ENCODE peak calls at places on chromosomes 12 and 14, in ten cellular contexts. F is A549, O is astrocyte of the cerebellum, Z is fibroblast of mammary gland, V is heart right ventricle, P is hepatocyte, J is psoas muscle, R is left ventricle myocardium inferior, A is PC-3, L is colonic mucosa. G is an unnamed sample.
A peak's percentile ranks its signal among the peaks of the same experiment; 100 is the strongest.

GRCh38 chr14:25122188-25122587 is 72.2 kb upstream of the STXBP6 start:
- DNase-seq in F (no peak), O (no peak), Z (peak; percentile 71), V (no peak), P (no peak), J (no peak), R (no peak), A (no peak), L (no peak), G (no peak)

GRCh38 chr12:71092290-71092689 is 65.5 kb downstream of the TSPAN8 start:
- DNase-seq in F (no peak), O (no peak), Z (peak; percentile 32), V (no peak), P (no peak), J (no peak), R (no peak), A (peak; percentile 41), L (no peak), G (no peak)

GRCh38 chr12:100591979-100592378 is 18.5 kb downstream of the GAS2L3 start:
- DNase-seq in F (no peak), O (no peak), Z (no peak), V (no peak), P (no peak), J (no peak), R (no peak), A (no peak), L (no peak), G (no peak)

GRCh38 chr14:101470266-101470665 is 91.0 kb upstream of the DIO3 start:
- DNase-seq in F (no peak), O (no peak), Z (no peak), V (no peak), P (no peak), J (no peak), R (no peak), A (no peak), L (no peak), G (no peak)

GRCh38 chr14:56284641-56285040 is 166.4 kb downstream of the PELI2 start:
- DNase-seq in F (no peak), O (no peak), Z (no peak), V (no peak), P (no peak), J (no peak), R (no peak), A (no peak), L (no peak), G (no peak)

GRCh38 chr12:50112456-50113218 is 601 bp downstream of the COX14 start:
- DNase-seq in F (no peak), O (no peak), Z (peak; percentile 45), V (peak; percentile 45), P (peak; percentile 60), J (no peak), R (no peak), A (peak; percentile 32), L (peak; percentile 59), G (no peak)

GRCh38 chr12:109951136-109951535 is 45.0 kb downstream of the GIT2 start:
- DNase-seq in F (no peak), O (peak; percentile 80), Z (peak; percentile 90), V (no peak), P (no peak), J (no peak), R (no peak), A (peak; percentile 82), L (no peak), G (no peak)

GRCh38 chr14:54001189-54001878 is 44.7 kb upstream of the BMP4 start:
- DNase-seq in F (peak; percentile 22), O (no peak), Z (no peak), V (no peak), P (no peak), J (no peak), R (no peak), A (no peak), L (no peak), G (no peak)

GRCh38 chr14:77318006-77318553 is 2.6 kb downstream of the POMT2 start:
- DNase-seq in F (no peak), O (no peak), Z (no peak), V (no peak), P (no peak), J (no peak), R (no peak), A (no peak), L (no peak), G (no peak)

GRCh38 chr14:72777636-72778035 is 116.3 kb downstream of the DPF3 start:
- DNase-seq in F (no peak), O (no peak), Z (no peak), V (no peak), P (no peak), J (no peak), R (no peak), A (no peak), L (peak; percentile 16), G (no peak)

GRCh38 chr12:11856971-11857370 is 207.5 kb downstream of the ETV6 start:
- DNase-seq in F (no peak), O (no peak), Z (no peak), V (no peak), P (no peak), J (no peak), R (no peak), A (no peak), L (no peak), G (no peak)

DNA sequence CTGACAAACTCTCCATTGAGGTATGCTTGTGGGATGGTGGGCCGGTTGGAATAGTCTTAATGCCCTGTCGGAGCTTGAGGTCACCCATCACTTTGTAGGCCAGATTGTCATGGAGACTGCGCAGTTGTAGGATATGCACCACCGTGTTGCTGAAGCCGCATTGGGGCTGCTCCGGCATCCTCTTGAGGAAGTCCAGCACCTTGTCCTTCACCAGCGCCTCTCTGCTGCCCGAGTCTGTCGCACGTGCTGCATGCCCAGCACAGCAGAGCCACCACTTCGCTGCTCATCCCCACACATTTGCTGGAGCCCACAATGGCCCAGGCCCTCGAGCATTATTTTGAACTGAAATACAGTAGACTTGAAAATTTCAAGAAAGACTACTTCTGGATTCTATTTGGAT is 61.8 kb downstream of the FBXO33 start:
- DNase-seq in F (no peak), O (no peak), Z (no peak), V (no peak), P (no peak), J (no peak), R (no peak), A (no peak), L (no peak), G (no peak)
- H3K4me3 ChIP-seq in F (no peak overlapping the region), O (no peak overlapping the region), Z (no peak overlapping the region), V (no peak overlapping the region), P (no peak overlapping the region), J (no peak overlapping the region), R (no peak overlapping the region), A (no peak overlapping the region), L (no peak overlapping the region), G (no peak overlapping the region)

GRCh38 chr14:92254786-92255185 is 68.2 kb upstream of the SLC24A4 start:
- DNase-seq in F (no peak), O (no peak), Z (peak; percentile 64), V (peak; percentile 56), P (peak; percentile 50), J (peak; percentile 73), R (peak; percentile 75), A (no peak), L (peak; percentile 42), G (no peak)

GRCh38 chr14:92247937-92248336 is 75.0 kb upstream of the SLC24A4 start:
- DNase-seq in F (no peak), O (no peak), Z (no peak), V (no peak), P (no peak), J (no peak), R (no peak), A (no peak), L (no peak), G (no peak)

GRCh38 chr14:92248638-92249037 is 74.3 kb upstream of the SLC24A4 start:
- DNase-seq in F (no peak), O (no peak), Z (no peak), V (no peak), P (no peak), J (no peak), R (no peak), A (no peak), L (no peak), G (no peak)

GRCh38 chr14:92253381-92253894 is 69.5 kb upstream of the SLC24A4 start:
- DNase-seq in F (peak; percentile 6), O (no peak), Z (no peak), V (no peak), P (no peak), J (no peak), R (no peak), A (no peak), L (no peak), G (no peak)

GRCh38 chr14:92252291-92252690 is 70.7 kb upstream of the SLC24A4 start:
- DNase-seq in F (no peak), O (no peak), Z (no peak), V (no peak), P (no peak), J (no peak), R (no peak), A (no peak), L (no peak), G (no peak)
- H3K4me3 ChIP-seq in F (no peak overlapping the region), O (no peak overlapping the region), Z (no peak overlapping the region), V (no peak overlapping the region), P (no peak overlapping the region), J (no peak overlapping the region), R (no peak overlapping the region), A (no peak overlapping the region), L (no peak overlapping the region), G (no peak overlapping the region)

GRCh38 chr14:93916476-93916875 is 10.7 kb upstream of the FAM181A start:
- DNase-seq in F (no peak), O (no peak), Z (no peak), V (no peak), P (no peak), J (no peak), R (no peak), A (no peak), L (no peak), G (no peak)
- H3K4me3 ChIP-seq in F (no peak overlapping the region), O (no peak overlapping the region), Z (no peak overlapping the region), V (no peak overlapping the region), P (no peak overlapping the region), J (no peak overlapping the region), R (no peak overlapping the region), A (no peak overlapping the region), L (no peak overlapping the region), G (no peak overlapping the region)

GRCh38 chr12:116607039-116607438 is 47.9 kb downstream of the MAP1LC3B2 start:
- DNase-seq in F (no peak), O (no peak), Z (no peak), V (no peak), P (no peak), J (no peak), R (no peak), A (peak; percentile 59), L (no peak), G (no peak)

GRCh38 chr12:116604151-116604550 is 45.0 kb downstream of the MAP1LC3B2 start:
- DNase-seq in F (no peak), O (no peak), Z (peak; percentile 58), V (no peak), P (no peak), J (no peak), R (no peak), A (no peak), L (no peak), G (no peak)

GRCh38 chr12:116603516-116603915 is 44.3 kb downstream of the MAP1LC3B2 start:
- DNase-seq in F (no peak), O (no peak), Z (no peak), V (no peak), P (no peak), J (no peak), R (no peak), A (no peak), L (no peak), G (no peak)

GRCh38 chr12:116606397-116606796 is 47.2 kb downstream of the MAP1LC3B2 start:
- DNase-seq in F (no peak), O (no peak), Z (no peak), V (no peak), P (no peak), J (no peak), R (no peak), A (peak; percentile 72), L (no peak), G (no peak)

GRCh38 chr12:116604883-116605641 is 45.9 kb downstream of the MAP1LC3B2 start:
- DNase-seq in F (no peak), O (no peak), Z (peak; percentile 55), V (no peak), P (no peak), J (no peak), R (no peak), A (no peak), L (no peak), G (no peak)
- H3K4me3 ChIP-seq in F (no peak overlapping the region), O (no peak overlapping the region), Z (peak overlapping the region; percentile 40), V (no peak overlapping the region), P (no peak overlapping the region), J (peak overlapping the region; percentile 8), R (peak overlapping the region; percentile 2), A (no peak overlapping the region), L (no peak overlapping the region), G (no peak overlapping the region)